ENCODE peak calls at places on chromosome 1, in four cellular contexts. Q, Z, G and I are unnamed samples.

GRCh38 chr1:155242805-155243358 is 12.4 kb downstream of the ENTREP3 start:
- DNase-seq in Q (no peak), Z (no peak), G (no peak), I (no peak)

GRCh38 chr1:232149302-232150201 is 480.4 kb downstream of the SIPA1L2 start:
- DNase-seq in Q (no peak), Z (no peak), G (no peak), I (no peak)

GRCh38 chr1:54885863-54886723 is 902 bp downstream of the DHCR24 start:
- DNase-seq in Q (no peak), Z (peak), G (peak), I (peak)

GRCh38 chr1:167433884-167434283 is 84.4 kb downstream of the CD247 start:
- DNase-seq in Q (no peak), Z (no peak), G (no peak), I (no peak)

GRCh38 chr1:31483012-31483946 is 70.3 kb downstream of the SERINC2 start:
- DNase-seq in Q (peak), Z (peak), G (no peak), I (peak)

GRCh38 chr1:204456826-204457361 is 37.7 kb downstream of the PIK3C2B start:
- DNase-seq in Q (no peak), Z (no peak), G (no peak), I (no peak)

GRCh38 chr1:235450886-235451457 is 53.3 kb downstream of the B3GALNT2 start:
- DNase-seq in Q (no peak), Z (no peak), G (no peak), I (no peak)

GRCh38 chr1:109466440-109467300 is at the start of gene SYPL2:
- DNase-seq in Q (no peak), Z (no peak), G (no peak), I (no peak)

GRCh38 chr1:116853680-116854191 is 56.0 kb upstream of the PTGFRN start:
- DNase-seq in Q (peak), Z (peak), G (no peak), I (peak)

GRCh38 chr1:44377925-44378784 is 23.1 kb upstream of the ERI3 start:
- DNase-seq in Q (peak), Z (peak), G (peak), I (no peak)

GRCh38 chr1:206545351-206545750 is 38.0 kb downstream of the RASSF5 start:
- DNase-seq in Q (no peak), Z (no peak), G (no peak), I (no peak)

GRCh38 chr1:158689110-158689509 is 2.6 kb upstream of the SPTA1 start:
- DNase-seq in Q (no peak), Z (no peak), G (no peak), I (no peak)

GRCh38 chr1:53047737-53048344 is 14.2 kb upstream of the PODN start:
- DNase-seq in Q (peak), Z (no peak), G (peak), I (peak)

GRCh38 chr1:3669971-3670431 is 17.7 kb downstream of the TP73 start:
- DNase-seq in Q (no peak), Z (no peak), G (no peak), I (no peak)

GRCh38 chr1:183022202-183023145 is 746 bp upstream of the LAMC1 start:
- DNase-seq in Q (peak), Z (peak), G (peak), I (peak)

GRCh38 chr1:32250893-32251716 is at the start of gene LCK:
- DNase-seq in Q (no peak), Z (no peak), G (peak), I (no peak)

GRCh38 chr1:196667131-196667530 is 15.3 kb downstream of the CFH start:
- DNase-seq in Q (no peak), Z (no peak), G (no peak), I (no peak)

GRCh38 chr1:207499573-207499972 is 3.6 kb downstream of the CR1 start:
- DNase-seq in Q (peak), Z (peak), G (peak), I (peak)

GRCh38 chr1:7455796-7456568 is 315.1 kb upstream of the VAMP3 start:
- DNase-seq in Q (no peak), Z (no peak), G (no peak), I (no peak)

GRCh38 chr1:48500541-48501440 is 28.8 kb upstream of the SPATA6 start:
- DNase-seq in Q (no peak), Z (no peak), G (no peak), I (peak)

GRCh38 chr1:115977481-115978258 is 1.4 kb downstream of the SLC22A15 start:
- DNase-seq in Q (no peak), Z (no peak), G (no peak), I (no peak)

GRCh38 chr1:1033731-1034437 is 14.0 kb downstream of the AGRN start:
- DNase-seq in Q (no peak), Z (no peak), G (no peak), I (no peak)

GRCh38 chr1:22976461-22977243 is 4.0 kb upstream of the LACTBL1 start:
- DNase-seq in Q (peak), Z (peak), G (peak), I (peak)

GRCh38 chr1:227733751-227734545 is 1.2 kb downstream of the JMJD4 start:
- DNase-seq in Q (no peak), Z (no peak), G (no peak), I (no peak)

GRCh38 chr1:243939167-243939848 is 89.3 kb upstream of the AKT3 start:
- DNase-seq in Q (no peak), Z (no peak), G (no peak), I (no peak)

GRCh38 chr1:20787100-20787774 is at the start of gene HP1BP3:
- DNase-seq in Q (peak), Z (peak), G (peak), I (no peak)

GRCh38 chr1:171486048-171486519 is 754 bp downstream of the PRRC2C start:
- DNase-seq in Q (peak), Z (peak), G (peak), I (no peak)

GRCh38 chr1:16267690-16268180 is 30.8 kb upstream of the CPLANE2 start:
- DNase-seq in Q (no peak), Z (no peak), G (no peak), I (no peak)

GRCh38 chr1:236907205-236907604 is 97.0 kb downstream of the MT1HL1 start:
- DNase-seq in Q (no peak), Z (no peak), G (no peak), I (no peak)
- H3K4me3 ChIP-seq in Q (no peak), Z (no peak), G (no peak), I (no peak)

GRCh38 chr1:165634154-165634921 is 3.3 kb downstream of the MGST3 start:
- DNase-seq in Q (no peak), Z (no peak), G (peak), I (no peak)
- H3K4me3 ChIP-seq in Q (no peak), Z (no peak), G (peak), I (no peak)

DNA sequence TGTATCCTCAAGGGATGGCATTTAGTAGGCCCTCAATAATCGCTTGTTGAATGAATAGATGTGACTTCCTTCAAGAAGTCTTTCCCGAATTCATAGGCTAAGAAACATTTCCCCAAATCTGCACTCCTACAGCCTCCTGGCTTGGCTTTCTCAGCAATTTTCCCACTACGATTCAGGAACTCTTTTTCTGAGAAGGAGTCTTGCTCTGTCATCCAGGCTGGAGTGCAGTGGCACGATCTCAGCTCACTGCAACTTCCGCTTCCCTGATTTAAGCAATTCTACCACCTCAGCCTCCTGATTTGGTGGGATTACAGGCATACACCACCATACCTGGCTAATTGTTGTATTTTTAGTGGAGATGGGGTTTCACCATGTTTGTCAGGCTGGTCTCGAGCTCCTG is 37.9 kb upstream of the IFFO2 start:
- DNase-seq in Q (no peak), Z (no peak), G (no peak), I (no peak)
- H3K4me3 ChIP-seq in Q (no peak), Z (no peak), G (no peak), I (no peak)

GRCh38 chr1:67146539-67146938 is 11.8 kb upstream of the C1orf141 start:
- DNase-seq in Q (no peak), Z (no peak), G (no peak), I (no peak)

GRCh38 chr1:67146101-67146500 is 11.3 kb upstream of the C1orf141 start:
- DNase-seq in Q (no peak), Z (no peak), G (no peak), I (no peak)

GRCh38 chr1:67149179-67149770 is 14.5 kb upstream of the C1orf141 start:
- DNase-seq in Q (peak), Z (peak), G (peak), I (peak)

GRCh38 chr1:67150931-67151330 is 15.3 kb upstream of the IL23R start:
- DNase-seq in Q (no peak), Z (no peak), G (no peak), I (no peak)

DNA sequence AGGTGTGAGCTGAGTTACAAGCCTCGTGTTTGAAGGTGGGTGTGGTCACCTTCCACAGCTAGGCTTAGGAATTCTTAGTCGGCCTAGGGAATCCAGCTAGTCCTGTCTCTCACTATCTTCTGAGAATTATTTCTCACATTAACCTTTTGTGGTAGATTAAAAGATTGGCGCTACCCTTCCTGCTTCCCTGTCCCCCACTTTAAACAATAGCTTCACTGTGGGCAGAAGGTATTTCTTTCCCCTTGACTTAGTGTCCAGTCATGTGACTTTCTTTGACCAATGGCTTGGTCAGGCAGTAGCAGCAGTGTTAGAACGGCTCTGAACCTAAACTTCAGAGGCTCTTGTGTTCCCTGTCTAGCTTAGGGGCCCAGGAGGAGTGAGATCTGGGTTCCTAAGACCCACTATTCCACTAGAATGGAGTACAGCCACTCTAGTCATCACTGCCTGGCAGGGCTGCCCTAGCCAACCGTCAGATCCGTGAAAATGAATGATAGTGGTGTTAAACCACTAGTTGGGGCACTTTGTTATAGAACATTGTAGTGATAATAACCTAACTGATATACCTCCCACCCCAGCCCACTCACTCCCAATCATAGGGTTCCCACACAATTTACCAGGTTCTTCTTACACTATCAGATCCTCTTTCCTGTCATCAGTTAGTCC is 13.9 kb upstream of the C1orf141 start:
- DNase-seq in Q (no peak), Z (no peak), G (no peak), I (no peak)
- H3K4me3 ChIP-seq in Q (no peak), Z (no peak), G (peak), I (no peak)